ENCODE peak calls at places on chromosomes 13 and 19, in nine cellular contexts. One of them, this sample, is unnamed.

GRCh38 chr19:39131255-39131755 is 5.7 kb downstream of the PAK4 start:
- DNase-seq in K562: no peak
- DNase-seq in Peyer's patch: no peak
- DNase-seq in GM12878: no peak
- DNase-seq in HCT116: no peak
- DNase-seq in IMR-90: peak; percentile 35
- DNase-seq in suprapubic skin: no peak
- DNase-seq in body of pancreas: peak; percentile 21
- DNase-seq in adrenal gland: no peak
- DNase-seq in this sample: no peak

GRCh38 chr13:83620535-83621220 is 261.6 kb downstream of the SLITRK1 start:
- DNase-seq in body of pancreas: no peak
- DNase-seq in Peyer's patch: no peak
- DNase-seq in adrenal gland: no peak
- DNase-seq in HCT116: peak; percentile 13
- DNase-seq in K562: no peak
- DNase-seq in GM12878: no peak
- DNase-seq in IMR-90: peak; percentile 19
- DNase-seq in suprapubic skin: no peak
- DNase-seq in this sample: no peak

GRCh38 chr13:23743269-23743668 is 145.9 kb downstream of the MIPEP start:
- DNase-seq in adrenal gland: no peak
- DNase-seq in GM12878: no peak
- DNase-seq in suprapubic skin: no peak
- DNase-seq in body of pancreas: no peak
- DNase-seq in Peyer's patch: no peak
- DNase-seq in HCT116: no peak
- DNase-seq in IMR-90: no peak
- DNase-seq in K562: no peak
- DNase-seq in this sample: no peak

GRCh38 chr19:16435238-16435911 is 36.4 kb downstream of the EPS15L1 start:
- DNase-seq in GM12878: no peak
- DNase-seq in body of pancreas: peak; percentile 62
- DNase-seq in suprapubic skin: no peak
- DNase-seq in HCT116: no peak
- DNase-seq in adrenal gland: peak; percentile 39
- DNase-seq in IMR-90: peak; percentile 98
- DNase-seq in K562: no peak
- DNase-seq in Peyer's patch: no peak
- DNase-seq in this sample: no peak

GRCh38 chr19:4431808-4432674 is 25.6 kb downstream of the UBXN6 start:
- DNase-seq in adrenal gland: peak; percentile 46
- DNase-seq in Peyer's patch: no peak
- DNase-seq in GM12878: peak; percentile 12
- DNase-seq in HCT116: no peak
- DNase-seq in body of pancreas: peak; percentile 63
- DNase-seq in IMR-90: no peak
- DNase-seq in suprapubic skin: no peak
- DNase-seq in K562: no peak
- DNase-seq in this sample: no peak

GRCh38 chr13:70310720-70311119 is 202.5 kb upstream of the KLHL1 start:
- DNase-seq in K562: no peak
- DNase-seq in body of pancreas: peak; percentile 65
- DNase-seq in suprapubic skin: no peak
- DNase-seq in HCT116: peak; percentile 26
- DNase-seq in GM12878: no peak
- DNase-seq in adrenal gland: no peak
- DNase-seq in Peyer's patch: no peak
- DNase-seq in IMR-90: no peak
- DNase-seq in this sample: no peak

GRCh38 chr13:57212989-57213388 is 46.0 kb downstream of the PRR20E start:
- DNase-seq in Peyer's patch: no peak
- DNase-seq in K562: no peak
- DNase-seq in HCT116: no peak
- DNase-seq in suprapubic skin: no peak
- DNase-seq in adrenal gland: no peak
- DNase-seq in IMR-90: no peak
- DNase-seq in body of pancreas: no peak
- DNase-seq in GM12878: no peak
- DNase-seq in this sample: no peak

GRCh38 chr19:15253513-15253912 is 21.3 kb upstream of the EPHX3 start:
- DNase-seq in body of pancreas: no peak
- DNase-seq in K562: no peak
- DNase-seq in GM12878: no peak
- DNase-seq in adrenal gland: no peak
- DNase-seq in Peyer's patch: no peak
- DNase-seq in IMR-90: no peak
- DNase-seq in HCT116: no peak
- DNase-seq in suprapubic skin: no peak
- DNase-seq in this sample: no peak

GRCh38 chr19:51698296-51698695 is 5.2 kb downstream of the SPACA6 start:
- DNase-seq in Peyer's patch: no peak
- DNase-seq in HCT116: no peak
- DNase-seq in K562: no peak
- DNase-seq in adrenal gland: no peak
- DNase-seq in IMR-90: peak; percentile 58
- DNase-seq in suprapubic skin: peak; percentile 21
- DNase-seq in body of pancreas: no peak
- DNase-seq in GM12878: no peak
- DNase-seq in this sample: no peak

GRCh38 chr13:77565635-77566034 is 30.1 kb downstream of the SCEL start:
- DNase-seq in HCT116: peak; percentile 12
- DNase-seq in K562: peak; percentile 5
- DNase-seq in Peyer's patch: no peak
- DNase-seq in GM12878: no peak
- DNase-seq in suprapubic skin: no peak
- DNase-seq in IMR-90: peak; percentile 9
- DNase-seq in adrenal gland: no peak
- DNase-seq in body of pancreas: no peak
- DNase-seq in this sample: no peak

GRCh38 chr13:26246154-26246553 is 7.8 kb upstream of the CDK8 start:
- DNase-seq in Peyer's patch: no peak
- DNase-seq in body of pancreas: no peak
- DNase-seq in IMR-90: peak; percentile 15
- DNase-seq in suprapubic skin: no peak
- DNase-seq in HCT116: no peak
- DNase-seq in adrenal gland: peak; percentile 37
- DNase-seq in GM12878: no peak
- DNase-seq in K562: no peak
- DNase-seq in this sample: no peak

GRCh38 chr13:32791545-32792172 is 205.4 kb downstream of the PDS5B start:
- DNase-seq in adrenal gland: no peak
- DNase-seq in IMR-90: peak; percentile 35
- DNase-seq in HCT116: no peak
- DNase-seq in body of pancreas: no peak
- DNase-seq in Peyer's patch: no peak
- DNase-seq in GM12878: peak; percentile 62
- DNase-seq in suprapubic skin: no peak
- DNase-seq in K562: no peak
- DNase-seq in this sample: no peak

DNA sequence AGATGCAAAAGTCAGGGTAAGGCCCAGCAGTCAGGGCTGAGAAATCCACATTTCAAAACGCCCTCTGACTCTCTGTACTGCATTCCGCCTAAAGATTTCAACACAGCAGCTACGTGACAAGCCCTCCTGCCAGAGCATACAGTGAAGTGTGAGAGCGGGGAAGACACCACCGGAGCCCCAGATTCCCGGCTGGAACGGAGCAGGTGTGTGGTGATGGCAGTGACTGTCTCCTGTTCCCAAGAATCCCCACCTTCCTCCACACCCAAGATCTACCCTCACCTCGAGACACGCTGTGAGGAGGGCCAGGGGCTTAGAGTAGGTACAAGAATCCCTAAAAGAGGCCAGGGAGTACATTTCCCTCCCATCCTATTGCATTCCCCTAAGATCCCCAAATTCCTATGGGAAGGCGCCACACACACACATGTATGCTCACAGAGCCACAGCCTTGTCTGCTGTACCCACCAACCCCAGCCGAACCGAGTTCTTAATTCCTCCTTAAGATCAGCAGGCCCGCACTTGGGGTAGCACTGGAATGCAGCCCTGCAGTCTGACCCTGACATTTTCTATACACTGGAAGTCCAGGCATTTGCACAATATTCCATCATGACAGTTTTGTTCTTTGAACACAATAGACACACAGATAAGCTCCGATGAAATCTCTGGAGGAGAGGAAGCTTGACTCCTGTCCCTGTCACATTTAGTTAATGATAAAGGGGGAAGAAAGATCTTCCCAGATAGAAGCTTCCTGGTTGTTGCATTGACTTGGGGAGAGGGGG is 102.9 kb downstream of the FOXO1 start:
- DNase-seq in K562: no peak
- DNase-seq in body of pancreas: no peak
- DNase-seq in GM12878: no peak
- DNase-seq in IMR-90: no peak
- DNase-seq in adrenal gland: peak; percentile 80
- DNase-seq in Peyer's patch: no peak
- DNase-seq in suprapubic skin: no peak
- DNase-seq in HCT116: no peak
- DNase-seq in this sample: peak; percentile 78
- H3K4me1 ChIP-seq in K562: no peaks in the 10 kb centered on the region
- H3K4me1 ChIP-seq in body of pancreas: peaks cover 65% of the 10 kb centered on the region
- H3K4me1 ChIP-seq in GM12878: peaks cover 11% of the 10 kb centered on the region
- H3K4me1 ChIP-seq in IMR-90: no peaks in the 10 kb centered on the region
- H3K4me1 ChIP-seq in adrenal gland: peaks cover 28% of the 10 kb centered on the region
- H3K4me1 ChIP-seq in Peyer's patch: peaks cover 15% of the 10 kb centered on the region
- H3K4me1 ChIP-seq in suprapubic skin: peaks cover 43% of the 10 kb centered on the region
- H3K4me1 ChIP-seq in HCT116: no peaks in the 10 kb centered on the region
- H3K4me1 ChIP-seq in this sample: peaks cover 4% of the 10 kb centered on the region

GRCh38 chr19:13887529-13887928 is 10.6 kb downstream of the NANOS3 start:
- DNase-seq in adrenal gland: no peak
- DNase-seq in Peyer's patch: no peak
- DNase-seq in K562: no peak
- DNase-seq in body of pancreas: no peak
- DNase-seq in IMR-90: peak; percentile 15
- DNase-seq in GM12878: no peak
- DNase-seq in suprapubic skin: no peak
- DNase-seq in HCT116: no peak
- DNase-seq in this sample: no peak

GRCh38 chr19:13885826-13886365 is 9.0 kb downstream of the NANOS3 start:
- DNase-seq in body of pancreas: no peak
- DNase-seq in GM12878: no peak
- DNase-seq in suprapubic skin: no peak
- DNase-seq in Peyer's patch: no peak
- DNase-seq in adrenal gland: no peak
- DNase-seq in HCT116: no peak
- DNase-seq in IMR-90: no peak
- DNase-seq in K562: no peak
- DNase-seq in this sample: no peak

GRCh38 chr19:13890136-13890535 is 13.2 kb downstream of the NANOS3 start:
- DNase-seq in GM12878: no peak
- DNase-seq in adrenal gland: no peak
- DNase-seq in HCT116: no peak
- DNase-seq in Peyer's patch: no peak
- DNase-seq in suprapubic skin: no peak
- DNase-seq in body of pancreas: no peak
- DNase-seq in K562: no peak
- DNase-seq in IMR-90: no peak
- DNase-seq in this sample: no peak

GRCh38 chr19:13887039-13887438 is 10.1 kb downstream of the NANOS3 start:
- DNase-seq in suprapubic skin: no peak
- DNase-seq in K562: no peak
- DNase-seq in Peyer's patch: peak; percentile 77
- DNase-seq in HCT116: no peak
- DNase-seq in body of pancreas: no peak
- DNase-seq in IMR-90: no peak
- DNase-seq in adrenal gland: no peak
- DNase-seq in GM12878: no peak
- DNase-seq in this sample: no peak

DNA sequence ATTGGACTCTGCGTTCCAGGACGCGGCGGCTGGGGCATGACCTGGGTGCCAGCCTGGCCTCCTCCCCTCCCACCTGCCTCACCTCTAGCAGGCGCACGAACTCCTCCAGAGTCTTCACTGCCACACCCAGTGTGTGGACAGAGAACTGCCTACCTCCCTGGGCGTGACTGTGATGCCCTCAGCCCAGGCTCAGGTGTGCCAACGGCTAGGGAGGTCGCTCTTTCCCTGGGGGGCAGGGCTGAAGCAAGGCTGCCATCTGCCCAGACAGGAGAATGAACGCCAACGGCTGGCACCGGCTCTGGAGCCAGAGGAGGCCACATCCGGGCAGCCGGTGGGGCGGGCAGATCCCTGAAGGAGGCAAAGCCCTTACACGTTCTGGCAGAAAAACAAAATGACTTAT is 11.3 kb downstream of the NANOS3 start:
- DNase-seq in HCT116: no peak
- DNase-seq in Peyer's patch: peak; percentile 76
- DNase-seq in adrenal gland: no peak
- DNase-seq in IMR-90: no peak
- DNase-seq in GM12878: no peak
- DNase-seq in body of pancreas: no peak
- DNase-seq in suprapubic skin: no peak
- DNase-seq in K562: no peak
- DNase-seq in this sample: no peak
- TF ChIP-seq POLR2A in HCT116: no peak
- TF ChIP-seq POLR2A in Peyer's patch: no peak
- TF ChIP-seq POLR2A in adrenal gland: no peak
- TF ChIP-seq POLR2A in IMR-90: no peak
- TF ChIP-seq POLR2A in GM12878: no peak
- TF ChIP-seq POLR2A in body of pancreas: no peak
- TF ChIP-seq POLR2A in suprapubic skin: no peak
- TF ChIP-seq POLR2A in K562: no peak
- TF ChIP-seq POLR2A in this sample: no peak

GRCh38 chr13:98144501-98145350 is 1.8 kb downstream of the FARP1 start:
- DNase-seq in K562: no peak
- DNase-seq in HCT116: peak; percentile 8
- DNase-seq in GM12878: no peak
- DNase-seq in adrenal gland: peak; percentile 41
- DNase-seq in Peyer's patch: no peak
- DNase-seq in body of pancreas: peak; percentile 11
- DNase-seq in suprapubic skin: no peak
- DNase-seq in IMR-90: peak; percentile 77
- DNase-seq in this sample: no peak
- H3K4me3 ChIP-seq in K562: no peak overlapping the region
- H3K4me3 ChIP-seq in HCT116: peak overlapping the region; percentile 51
- H3K4me3 ChIP-seq in GM12878: peak overlapping the region; percentile 50
- H3K4me3 ChIP-seq in adrenal gland: no peak overlapping the region
- H3K4me3 ChIP-seq in Peyer's patch: peak overlapping the region; percentile 73
- H3K4me3 ChIP-seq in body of pancreas: peak overlapping the region; percentile 78
- H3K4me3 ChIP-seq in suprapubic skin: peak overlapping the region; percentile 95
- H3K4me3 ChIP-seq in IMR-90: peak overlapping the region; percentile 95
- H3K4me3 ChIP-seq in this sample: peak overlapping the region; percentile 56

GRCh38 chr19:40603719-40604646 is 2.8 kb downstream of the LTBP4 start:
- DNase-seq in Peyer's patch: peak; percentile 100
- DNase-seq in suprapubic skin: peak; percentile 99
- DNase-seq in HCT116: peak; percentile 99
- DNase-seq in adrenal gland: peak; percentile 98
- DNase-seq in GM12878: peak; percentile 88
- DNase-seq in body of pancreas: peak; percentile 99
- DNase-seq in IMR-90: peak; percentile 92
- DNase-seq in K562: peak; percentile 81
- DNase-seq in this sample: peak; percentile 97
- H3K4me1 ChIP-seq in Peyer's patch: peaks cover 44% of the 10 kb centered on the region
- H3K4me1 ChIP-seq in suprapubic skin: peaks cover 90% of the 10 kb centered on the region
- H3K4me1 ChIP-seq in HCT116: peaks cover 35% of the 10 kb centered on the region
- H3K4me1 ChIP-seq in adrenal gland: peaks cover 37% of the 10 kb centered on the region
- H3K4me1 ChIP-seq in GM12878: peaks cover 20% of the 10 kb centered on the region
- H3K4me1 ChIP-seq in body of pancreas: peaks cover 70% of the 10 kb centered on the region
- H3K4me1 ChIP-seq in IMR-90: peaks cover 20% of the 10 kb centered on the region
- H3K4me1 ChIP-seq in K562: peaks cover 93% of the 10 kb centered on the region
- H3K4me1 ChIP-seq in this sample: no peaks in the 10 kb centered on the region

GRCh38 chr19:7348587-7349230 is at the start of gene ARHGEF18:
- DNase-seq in HCT116: no peak
- DNase-seq in adrenal gland: peak; percentile 40
- DNase-seq in Peyer's patch: no peak
- DNase-seq in suprapubic skin: no peak
- DNase-seq in GM12878: peak; percentile 59
- DNase-seq in body of pancreas: peak; percentile 55
- DNase-seq in K562: no peak
- DNase-seq in IMR-90: no peak
- DNase-seq in this sample: peak; percentile 34
- TF ChIP-seq POLR2A in HCT116: no peak
- TF ChIP-seq POLR2A in adrenal gland: no peak
- TF ChIP-seq POLR2A in Peyer's patch: no peak
- TF ChIP-seq POLR2A in suprapubic skin: no peak
- TF ChIP-seq POLR2A in GM12878: peak; percentile 72
- TF ChIP-seq POLR2A in body of pancreas: no peak
- TF ChIP-seq POLR2A in K562: no peak
- TF ChIP-seq POLR2A in IMR-90: no peak
- TF ChIP-seq POLR2A in this sample: no peak

This sample was measured in right lobe of liver.